ENCODE peak calls at places on chromosomes 16 and 17, in four cellular contexts. W is spleen, I is SK-N-SH, R is sigmoid colon. B is an unnamed sample. For H3K4me1, the result is how much of the 10 kb centered on the place peaks cover.

GRCh38 chr17:82524540-82524939 is 5.0 kb downstream of the FOXK2 start:
- DNase-seq in W (no peak), I (no peak), R (no peak), B (no peak)

GRCh38 chr16:11034005-11034404 is 89.6 kb downstream of the CLEC16A start:
- DNase-seq in W (no peak), I (no peak), R (peak), B (no peak)

GRCh38 chr16:68823401-68823800 is 19.9 kb upstream of the TANGO6 start:
- DNase-seq in W (no peak), I (no peak), R (no peak), B (no peak)

GRCh38 chr17:2263183-2263954 is 40.2 kb downstream of the SMG6 start:
- DNase-seq in W (no peak), I (no peak), R (no peak), B (no peak)

GRCh38 chr16:66003196-66003595 is 363.3 kb upstream of the CDH5 start:
- DNase-seq in W (no peak), I (no peak), R (no peak), B (no peak)

GRCh38 chr16:13306153-13306552 is 404.8 kb downstream of the SHISA9 start:
- DNase-seq in W (no peak), I (no peak), R (no peak), B (no peak)

GRCh38 chr17:11668633-11669032 is 70.4 kb downstream of the DNAH9 start:
- DNase-seq in W (no peak), I (no peak), R (no peak), B (no peak)

GRCh38 chr17:1683489-1683888 is 1.2 kb downstream of the PRPF8 start:
- DNase-seq in W (no peak), I (no peak), R (no peak), B (no peak)

GRCh38 chr17:42980274-42980765 is at the start of gene RUNDC1:
- DNase-seq in W (peak), I (peak), R (peak), B (no peak)

GRCh38 chr16:68539704-68540370 is 746 bp downstream of the ZFP90 start:
- DNase-seq in W (no peak), I (no peak), R (no peak), B (no peak)

GRCh38 chr16:716250-716607 is 1.3 kb downstream of the METRN start:
- DNase-seq in W (no peak), I (peak), R (no peak), B (no peak)

GRCh38 chr16:72467157-72467759 is 295.3 kb upstream of the PMFBP1 start:
- DNase-seq in W (no peak), I (peak), R (no peak), B (no peak)

GRCh38 chr17:41907185-41907556 is 11.6 kb downstream of the ACLY start:
- DNase-seq in W (no peak), I (no peak), R (no peak), B (no peak)

GRCh38 chr17:40283662-40284061 is 4.0 kb upstream of the CDC6 start:
- DNase-seq in W (no peak), I (no peak), R (no peak), B (no peak)

GRCh38 chr17:30278032-30278431 is 13.7 kb downstream of the BLMH start:
- DNase-seq in W (no peak), I (peak), R (no peak), B (no peak)

GRCh38 chr17:73757324-73757942 is 113.2 kb upstream of the SDK2 start:
- DNase-seq in W (no peak), I (no peak), R (no peak), B (no peak)

GRCh38 chr16:62213763-62214162 is 177.5 kb upstream of the CDH8 start:
- DNase-seq in W (no peak), I (no peak), R (no peak), B (no peak)

GRCh38 chr16:54248863-54249710 is 37.5 kb downstream of the IRX3 start:
- DNase-seq in W (no peak), I (no peak), R (no peak), B (no peak)

GRCh38 chr17:37568350-37569053 is 40.7 kb downstream of the SYNRG start:
- DNase-seq in W (no peak), I (no peak), R (no peak), B (no peak)

GRCh38 chr17:72176902-72177660 is 56.3 kb downstream of the SOX9 start:
- DNase-seq in W (no peak), I (no peak), R (no peak), B (no peak)

GRCh38 chr16:50004239-50004638 is 20.8 kb upstream of the CNEP1R1 start:
- DNase-seq in W (no peak), I (no peak), R (no peak), B (no peak)

GRCh38 chr16:12572316-12572985 is 231.2 kb downstream of the CPPED1 start:
- DNase-seq in W (peak), I (no peak), R (peak), B (no peak)

GRCh38 chr17:491086-492014 is 138.7 kb upstream of the RPH3AL start:
- DNase-seq in W (peak), I (peak), R (peak), B (no peak)

GRCh38 chr17:17994770-17995169 is 22.1 kb downstream of the DRC3 start:
- DNase-seq in W (no peak), I (no peak), R (no peak), B (no peak)

GRCh38 chr17:30352247-30352814 is 18.5 kb upstream of the TMIGD1 start:
- DNase-seq in W (no peak), I (no peak), R (no peak), B (no peak)

GRCh38 chr16:8850279-8850885 is 18.4 kb downstream of the CARHSP1 start:
- DNase-seq in W (peak), I (peak), R (peak), B (no peak)

GRCh38 chr16:11752856-11753255 is 10.2 kb upstream of the TXNDC11 start:
- DNase-seq in W (no peak), I (no peak), R (no peak), B (no peak)

GRCh38 chr16:54430491-54431030 is 144.0 kb upstream of the IRX3 start:
- DNase-seq in W (no peak), I (no peak), R (no peak), B (no peak)

GRCh38 chr16:70805787-70806186 is 4.8 kb upstream of the VAC14 start:
- DNase-seq in W (no peak), I (no peak), R (no peak), B (no peak)

GRCh38 chr16:2816751-2817495 is at the start of gene PRSS21:
- DNase-seq in W (peak), I (no peak), R (peak), B (no peak)

GRCh38 chr17:74417178-74418045 is 14.5 kb upstream of the GPRC5C start:
- DNase-seq in W (no peak), I (no peak), R (no peak), B (no peak)

GRCh38 chr16:79845006-79845733 is 244.6 kb upstream of the MAF start:
- DNase-seq in W (no peak), I (no peak), R (no peak), B (no peak)

GRCh38 chr16:27735031-27735430 is 185.1 kb downstream of the KATNIP start:
- DNase-seq in W (peak), I (no peak), R (no peak), B (no peak)

GRCh38 chr16:27739606-27740357 is 189.8 kb downstream of the KATNIP start:
- DNase-seq in W (peak), I (no peak), R (no peak), B (no peak)

GRCh38 chr16:27736431-27736830 is 186.5 kb downstream of the KATNIP start:
- DNase-seq in W (peak), I (no peak), R (no peak), B (no peak)

GRCh38 chr16:27738596-27738995 is 188.7 kb downstream of the KATNIP start:
- DNase-seq in W (peak), I (no peak), R (no peak), B (no peak)

DNA sequence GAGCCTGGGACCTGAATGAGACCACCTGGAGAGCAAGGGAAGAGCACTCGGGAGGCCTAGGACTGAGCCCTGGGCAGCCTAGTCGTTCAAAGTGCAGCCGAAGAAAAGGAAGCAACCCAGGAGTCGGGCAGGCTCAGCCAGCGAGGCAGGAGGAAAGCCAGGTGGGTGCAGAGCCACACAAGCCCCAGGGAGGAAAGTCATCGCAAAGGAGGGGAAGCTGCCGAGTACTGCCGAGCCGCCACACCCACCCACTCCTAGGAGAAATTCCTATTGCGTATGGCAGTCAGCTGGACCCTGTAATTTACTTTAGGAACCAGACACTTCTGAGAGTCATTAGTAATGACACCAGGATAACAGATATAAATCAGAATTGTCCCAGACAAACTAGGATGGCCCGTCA is 187.6 kb downstream of the KATNIP start:
- DNase-seq in W (peak), I (no peak), R (no peak), B (no peak)
- H3K4me1 ChIP-seq in W (under half), I (under half), R (under half), B (under half)

DNA sequence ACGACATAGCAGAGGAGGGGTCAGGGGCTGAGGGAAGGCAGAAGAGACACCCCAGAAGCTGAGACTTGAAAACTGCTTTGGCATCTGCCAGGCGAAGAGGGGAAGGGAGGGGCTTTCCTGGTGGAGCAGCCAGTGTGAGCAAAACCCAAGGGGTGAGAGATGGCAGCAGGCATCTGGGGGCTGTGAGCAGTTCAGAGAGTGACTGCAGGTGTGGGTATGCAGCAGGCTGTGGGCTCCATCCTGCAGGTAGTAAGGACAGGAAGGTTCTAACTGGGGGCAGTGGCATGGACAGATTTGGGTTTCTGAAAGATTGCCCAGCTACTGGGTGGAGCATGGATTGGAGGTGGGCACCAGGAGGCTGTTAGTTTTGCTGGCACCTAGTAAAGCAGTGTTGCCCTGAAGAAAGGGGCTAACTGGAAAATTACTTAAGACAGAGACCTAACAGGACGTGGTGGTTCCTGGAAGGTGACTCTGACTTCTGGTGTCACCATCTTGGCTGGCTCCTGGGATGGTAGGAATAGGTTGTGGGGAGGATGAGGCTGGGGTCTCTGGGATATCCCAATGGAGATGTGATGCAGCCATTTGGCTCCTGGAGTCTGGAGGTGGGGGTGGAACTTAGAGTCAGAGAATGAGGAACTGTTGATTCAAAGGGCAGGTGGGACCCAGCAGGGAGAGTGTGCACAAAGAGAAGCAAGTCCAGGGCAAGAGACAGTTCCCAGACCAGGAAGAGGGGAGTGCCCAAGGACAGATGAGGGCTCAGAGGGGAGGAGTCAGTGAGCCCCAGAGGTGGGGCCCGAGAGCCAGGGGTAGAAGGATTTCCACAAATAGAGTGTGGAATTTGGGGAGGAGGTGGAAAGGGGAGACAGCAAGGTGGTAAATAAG is 11.2 kb downstream of the BCL7C start:
- DNase-seq in W (no peak), I (no peak), R (no peak), B (no peak)
- TF ChIP-seq POLR2AphosphoS5 in W (no peak), I (no peak), R (no peak), B (no peak)

DNA sequence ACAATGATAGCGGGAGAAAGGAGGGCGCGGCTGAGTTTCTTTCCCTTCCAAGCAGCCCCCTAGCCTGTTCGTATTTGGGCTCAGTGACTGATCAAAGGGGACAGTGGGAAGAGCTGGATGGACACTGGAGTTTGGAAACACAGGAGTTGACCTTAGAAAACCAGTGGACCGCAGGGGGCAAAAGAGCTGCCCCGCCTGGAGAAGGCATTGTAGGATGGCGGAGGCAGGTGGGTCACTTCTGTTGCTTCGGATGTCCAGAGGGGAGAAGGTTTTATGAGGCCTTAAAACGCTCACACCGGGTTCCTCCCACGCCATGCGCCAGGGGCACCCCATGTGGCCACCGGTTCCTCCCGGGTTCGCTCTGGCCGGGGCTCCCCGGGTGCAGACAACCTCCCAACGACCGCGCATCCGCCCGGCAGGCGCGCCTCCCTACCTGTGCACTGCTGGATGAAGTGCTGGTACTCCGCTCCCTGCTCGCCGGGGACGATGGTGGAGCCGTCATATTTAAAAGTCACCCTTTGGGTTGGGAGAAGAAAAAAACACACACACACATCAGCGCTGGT is 729 bp downstream of the COTL1 start:
- DNase-seq in W (peak), I (peak), R (peak), B (no peak)
- H3K4me1 ChIP-seq in W (half or more), I (under half), R (under half), B (under half)

DNA sequence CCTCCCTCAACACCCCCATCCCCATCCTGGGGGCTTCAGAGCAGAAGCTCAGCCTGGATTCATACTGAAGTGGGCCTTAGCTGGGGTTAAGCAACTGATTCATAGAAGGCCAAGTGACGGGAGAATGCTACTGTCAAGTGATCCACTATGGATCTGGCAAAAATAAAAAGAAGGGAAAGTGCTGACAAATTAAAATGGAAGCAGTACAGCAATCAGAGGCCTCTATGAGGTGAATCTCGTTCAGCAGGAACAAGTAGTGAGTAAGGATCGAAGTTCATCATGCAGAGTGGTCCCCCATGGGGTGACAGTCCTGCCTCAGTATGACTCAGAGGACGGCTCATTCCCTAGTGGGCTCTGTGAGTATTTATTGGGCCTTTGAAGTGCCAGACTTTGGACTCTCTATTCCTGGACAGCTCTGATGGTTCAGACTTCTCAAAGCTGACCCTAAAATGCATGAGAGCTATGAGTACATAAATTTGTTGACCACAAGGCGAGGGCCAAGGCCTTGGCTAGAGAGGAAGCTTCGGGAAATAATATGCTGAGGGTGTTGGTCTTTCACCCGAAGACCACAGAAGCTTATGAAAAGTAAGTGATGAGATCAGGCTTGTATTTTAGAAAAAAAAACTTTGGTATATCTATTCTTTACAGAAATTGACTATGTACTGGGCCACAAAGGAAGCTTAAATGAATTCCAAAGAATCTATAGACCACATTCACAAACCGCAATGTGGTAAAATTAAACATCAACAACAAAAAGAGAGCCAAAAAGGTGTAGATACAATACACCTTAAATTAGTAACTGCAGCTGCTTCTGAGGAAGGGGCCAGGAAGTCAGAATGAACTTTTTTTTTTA is 5.3 kb upstream of the NSMCE1 start:
- DNase-seq in W (no peak), I (no peak), R (no peak), B (peak)
- TF ChIP-seq POLR2AphosphoS5 in W (no peak), I (no peak), R (no peak), B (no peak)

GRCh38 chr17:80881321-80881720 is 110.3 kb upstream of the CHMP6 start:
- DNase-seq in W (peak), I (no peak), R (peak), B (no peak)
- H3K4me1 ChIP-seq in W (under half), I (under half), R (under half), B (under half)

GRCh38 chr17:76383645-76384221 is 676 bp upstream of the SPHK1 start:
- DNase-seq in W (peak), I (peak), R (no peak), B (no peak)
- TF ChIP-seq POLR2AphosphoS5 in W (peak), I (no peak), R (no peak), B (no peak)

DNA sequence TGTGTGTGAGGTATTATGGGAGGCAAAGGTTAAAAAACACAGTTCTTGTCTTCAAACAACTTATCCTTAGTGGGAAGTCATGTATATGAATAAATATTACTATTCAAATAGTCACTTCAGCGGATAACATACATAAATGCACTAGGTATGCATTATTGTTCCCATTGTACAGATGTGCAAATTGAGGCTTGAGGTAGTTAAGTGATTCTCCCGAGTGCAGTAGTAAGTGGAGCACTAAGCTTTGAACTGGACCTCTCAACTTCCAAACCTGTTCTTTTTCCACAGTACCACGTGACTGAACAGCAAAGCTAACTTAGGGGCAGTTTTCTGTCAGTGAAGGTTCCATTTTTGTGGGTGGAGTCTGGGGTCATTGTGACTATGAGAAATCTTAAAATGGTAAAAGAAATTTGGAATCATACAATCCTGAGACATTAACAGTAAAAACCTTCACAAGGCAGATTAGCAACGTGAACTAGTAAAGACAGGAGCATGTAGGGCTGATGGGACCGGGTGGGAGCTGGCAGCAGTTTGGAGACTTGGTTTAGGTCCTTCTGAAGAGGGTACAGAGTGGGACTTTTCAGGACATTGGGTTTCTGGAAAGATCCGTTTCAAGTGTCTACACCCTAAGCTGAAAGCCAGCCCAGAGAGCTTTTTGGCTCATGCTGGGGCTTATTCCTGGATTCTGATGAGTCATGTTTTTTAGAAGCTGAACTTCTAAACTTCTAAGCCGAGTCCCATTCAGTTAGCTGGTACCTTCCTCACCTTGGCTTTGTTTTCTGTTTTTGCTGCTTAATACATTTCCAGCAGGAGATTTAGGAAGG is 204.9 kb downstream of the PRKCA start:
- DNase-seq in W (no peak), I (no peak), R (peak), B (no peak)
- H3K4me1 ChIP-seq in W (under half), I (under half), R (under half), B (under half)

DNA sequence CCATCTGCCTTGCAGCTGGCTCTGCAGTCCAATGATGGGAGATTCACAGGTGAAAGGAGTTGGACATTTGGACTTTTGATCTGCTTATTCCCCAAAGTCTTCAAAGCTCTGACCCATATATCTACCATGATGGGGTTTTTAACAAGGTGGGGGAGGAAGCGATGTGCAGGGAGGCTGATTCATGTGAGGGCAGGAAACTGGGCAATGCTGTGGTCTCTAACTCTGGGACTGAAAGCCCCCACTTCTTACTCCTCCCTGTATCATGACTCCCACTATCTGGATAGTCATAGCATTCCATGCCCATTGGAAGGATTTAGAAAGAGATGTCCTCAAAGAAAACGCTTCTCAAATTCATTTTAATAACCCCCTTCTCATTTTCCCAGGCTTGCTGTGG is 16.3 kb downstream of the HOXB1 start:
- DNase-seq in W (no peak), I (no peak), R (no peak), B (no peak)
- TF ChIP-seq POLR2AphosphoS5 in W (no peak), I (no peak), R (no peak), B (no peak)

B was measured in vagina.